ENCODE peak calls at places on chromosomes 6 and 20, in five cellular contexts. I, M, E, J and S are unnamed samples.

GRCh38 chr6:146990284-146990683 is 213.9 kb upstream of the STXBP5 start:
- DNase-seq in I (peak), M (no peak), E (peak), J (no peak), S (no peak)

GRCh38 chr6:131651782-131652181 is 14.7 kb downstream of the ENPP3 start:
- DNase-seq in I (no peak), M (no peak), E (no peak), J (no peak), S (no peak)

GRCh38 chr6:53377289-53377688 is 28.5 kb upstream of the ELOVL5 start:
- DNase-seq in I (no peak), M (no peak), E (no peak), J (no peak), S (no peak)

GRCh38 chr20:19936801-19937583 is 80.2 kb upstream of the NAA20 start:
- DNase-seq in I (no peak), M (no peak), E (no peak), J (no peak), S (no peak)

GRCh38 chr6:2616796-2617195 is 133.9 kb downstream of the MYLK4 start:
- DNase-seq in I (no peak), M (peak), E (no peak), J (no peak), S (no peak)

GRCh38 chr6:20608905-20609304 is 74.6 kb downstream of the CDKAL1 start:
- DNase-seq in I (no peak), M (no peak), E (no peak), J (no peak), S (no peak)

GRCh38 chr20:50260480-50261221 is 70.0 kb downstream of the CEBPB start:
- DNase-seq in I (no peak), M (no peak), E (no peak), J (no peak), S (no peak)

GRCh38 chr20:40019510-40019909 is 669.5 kb downstream of the MAFB start:
- DNase-seq in I (no peak), M (no peak), E (no peak), J (no peak), S (no peak)

GRCh38 chr20:60138263-60139127 is 180.3 kb downstream of the CDH26 start:
- DNase-seq in I (peak), M (no peak), E (peak), J (no peak), S (peak)

GRCh38 chr6:2416128-2416712 is 170.8 kb upstream of the GMDS start:
- DNase-seq in I (no peak), M (no peak), E (no peak), J (no peak), S (no peak)

GRCh38 chr6:26234421-26235239 is 130.4 kb upstream of the BTN3A2 start:
- DNase-seq in I (peak), M (peak), E (peak), J (peak), S (peak)

GRCh38 chr6:140017470-140017869 is 643.0 kb upstream of the CITED2 start:
- DNase-seq in I (no peak), M (no peak), E (no peak), J (no peak), S (no peak)

GRCh38 chr6:127641905-127642304 is 64.9 kb downstream of the C6orf58 start:
- DNase-seq in I (peak), M (peak), E (peak), J (peak), S (peak)

GRCh38 chr20:25242231-25242630 is 5.7 kb upstream of the PYGB start:
- DNase-seq in I (no peak), M (no peak), E (no peak), J (peak), S (no peak)

GRCh38 chr6:129750390-129750789 is 40.4 kb upstream of the ARHGAP18 start:
- DNase-seq in I (peak), M (no peak), E (no peak), J (no peak), S (no peak)

GRCh38 chr20:48831702-48832422 is 4.1 kb upstream of the PREX1 start:
- DNase-seq in I (peak), M (peak), E (no peak), J (no peak), S (no peak)

GRCh38 chr6:92050216-92050615 is 1369.1 kb downstream of the EPHA7 start:
- DNase-seq in I (peak), M (no peak), E (no peak), J (no peak), S (no peak)

GRCh38 chr6:75489025-75489424 is 4.6 kb downstream of the FILIP1 start:
- DNase-seq in I (peak), M (no peak), E (no peak), J (no peak), S (no peak)

GRCh38 chr6:3195695-3196497 is 31.6 kb downstream of the TUBB2B start:
- DNase-seq in I (no peak), M (peak), E (no peak), J (peak), S (no peak)

GRCh38 chr6:43695078-43695966 is 7.7 kb upstream of the MRPS18A start:
- DNase-seq in I (no peak), M (peak), E (no peak), J (peak), S (no peak)

GRCh38 chr20:41175201-41175651 is 37.9 kb downstream of the PLCG1 start:
- DNase-seq in I (no peak), M (no peak), E (no peak), J (peak), S (no peak)

GRCh38 chr6:159997498-159998101 is 28.7 kb downstream of the IGF2R start:
- DNase-seq in I (no peak), M (no peak), E (no peak), J (no peak), S (no peak)

GRCh38 chr6:15962449-15962764 is 166.5 kb upstream of the MYLIP start:
- DNase-seq in I (peak), M (no peak), E (peak), J (no peak), S (no peak)

GRCh38 chr6:119720160-119720559 is 370.6 kb upstream of the MAN1A1 start:
- DNase-seq in I (peak), M (no peak), E (no peak), J (no peak), S (no peak)

GRCh38 chr6:132478697-132479096 is 34.2 kb downstream of the STX7 start:
- DNase-seq in I (no peak), M (no peak), E (no peak), J (no peak), S (no peak)

GRCh38 chr6:164283574-164283973 is 869.1 kb downstream of the QKI start:
- DNase-seq in I (no peak), M (no peak), E (no peak), J (no peak), S (peak)

GRCh38 chr6:165987483-165988305 is 180.0 kb downstream of the TBXT start:
- DNase-seq in I (peak), M (peak), E (peak), J (peak), S (peak)

GRCh38 chr6:152636675-152637421 is at the start of gene SYNE1:
- DNase-seq in I (peak), M (peak), E (peak), J (peak), S (no peak)
- H2AFZ ChIP-seq in I (peak), M (peak), E (peak), J (no peak), S (peak)

GRCh38 chr20:62235777-62236157 is 2.6 kb upstream of the OSBPL2 start:
- DNase-seq in I (no peak), M (no peak), E (no peak), J (no peak), S (no peak)

GRCh38 chr20:62236674-62236996 is 1.7 kb upstream of the OSBPL2 start:
- DNase-seq in I (no peak), M (peak), E (no peak), J (peak), S (no peak)

GRCh38 chr20:62236200-62236599 is 2.1 kb upstream of the OSBPL2 start:
- DNase-seq in I (no peak), M (no peak), E (no peak), J (no peak), S (no peak)

GRCh38 chr20:62237772-62238568 is at the start of gene OSBPL2:
- DNase-seq in I (peak), M (peak), E (peak), J (peak), S (peak)

GRCh38 chr20:62236997-62237771 is 1.1 kb upstream of the OSBPL2 start:
- DNase-seq in I (no peak), M (peak), E (no peak), J (no peak), S (no peak)
- H3K4me2 ChIP-seq in I (peak), M (peak), E (peak), J (no peak), S (peak)

DNA sequence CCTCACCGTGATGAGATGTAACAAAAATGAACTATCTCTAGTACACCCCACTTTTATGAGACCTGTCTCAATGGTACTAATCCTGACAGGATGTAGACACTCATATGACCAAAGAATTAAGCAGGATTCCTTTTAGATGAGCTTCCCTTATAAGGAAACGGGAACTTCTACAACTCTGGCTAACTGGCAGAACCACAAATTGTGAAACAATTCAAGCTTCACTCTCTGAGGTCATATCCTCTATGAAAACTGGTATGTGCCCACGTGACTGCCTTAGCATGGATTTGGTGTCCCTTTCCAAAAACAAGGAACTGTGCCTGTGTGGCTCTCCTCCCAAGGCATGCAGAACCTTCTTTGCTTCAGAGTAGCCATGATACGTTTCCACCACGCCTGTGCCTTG is 14.1 kb upstream of the CPNE5 start:
- DNase-seq in I (peak), M (no peak), E (peak), J (no peak), S (no peak)
- H2AFZ ChIP-seq in I (peak), M (no peak), E (no peak), J (no peak), S (no peak)

GRCh38 chr20:34922654-34923381 is 32.8 kb downstream of the GSS start:
- DNase-seq in I (peak), M (no peak), E (peak), J (no peak), S (no peak)
- H3K4me2 ChIP-seq in I (no peak), M (no peak), E (peak), J (no peak), S (no peak)

DNA sequence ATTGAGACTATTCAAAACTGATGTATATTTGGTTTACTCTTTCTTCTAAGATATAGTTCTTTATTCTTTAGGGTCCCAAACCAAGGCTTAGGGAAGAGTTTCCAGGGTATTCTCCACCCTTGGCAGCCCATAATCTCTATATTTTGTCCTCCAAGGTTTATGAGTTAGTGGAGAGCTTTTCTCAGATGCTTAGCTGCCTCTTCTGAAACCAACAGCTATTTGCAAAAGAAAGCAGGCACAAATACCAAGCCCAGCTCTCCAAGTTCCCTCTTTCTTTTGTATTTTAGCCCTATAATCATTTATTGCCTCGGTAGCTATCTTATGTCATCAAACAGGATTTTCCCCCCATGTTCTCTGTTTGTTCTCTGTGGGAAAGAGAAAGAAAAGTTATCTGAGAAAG is 39.1 kb upstream of the RBM24 start:
- DNase-seq in I (no peak), M (no peak), E (no peak), J (no peak), S (no peak)
- H2AFZ ChIP-seq in I (no peak), M (peak), E (no peak), J (no peak), S (no peak)

DNA sequence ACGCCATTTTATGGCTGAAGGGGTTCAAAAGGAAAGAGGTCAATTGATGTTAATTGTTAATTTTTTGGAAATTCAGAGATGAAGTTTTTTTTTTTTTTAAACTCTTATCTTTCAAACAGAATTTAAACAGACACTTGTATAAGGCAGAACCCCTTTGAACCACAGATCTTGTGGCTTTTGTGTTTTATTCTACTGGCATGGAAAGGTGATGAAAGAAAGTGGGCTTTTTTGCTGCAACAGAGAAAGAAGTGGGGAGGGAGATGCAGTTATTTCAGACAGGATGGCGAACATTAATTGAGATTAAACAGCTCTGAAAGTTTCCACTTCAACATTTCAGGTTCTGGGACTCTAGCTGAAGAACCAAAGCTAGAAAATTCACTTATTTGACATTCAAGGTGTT is 200.9 kb downstream of the GJA10 start:
- DNase-seq in I (no peak), M (no peak), E (no peak), J (no peak), S (no peak)
- H3K4me2 ChIP-seq in I (no peak), M (no peak), E (no peak), J (no peak), S (no peak)

GRCh38 chr6:82954937-82955577 is 110.6 kb downstream of the UBE3D start:
- DNase-seq in I (peak), M (no peak), E (peak), J (no peak), S (no peak)
- H2AFZ ChIP-seq in I (peak), M (no peak), E (peak), J (no peak), S (no peak)

GRCh38 chr20:51734876-51735499 is 33.2 kb downstream of the ATP9A start:
- DNase-seq in I (no peak), M (no peak), E (no peak), J (no peak), S (no peak)
- H3K4me2 ChIP-seq in I (no peak), M (no peak), E (no peak), J (no peak), S (no peak)

GRCh38 chr20:34806255-34806654 is 19.2 kb downstream of the NCOA6 start:
- DNase-seq in I (no peak), M (no peak), E (no peak), J (no peak), S (no peak)
- H2AFZ ChIP-seq in I (no peak), M (no peak), E (no peak), J (no peak), S (no peak)